ENCODE peak calls at places on chromosomes 6 and 20, in four cellular contexts. One of them, this sample, is unnamed.

GRCh38 chr6:69232506-69233194 is 564.2 kb downstream of the LMBRD1 start:
- DNase-seq in GM12878: no peak
- DNase-seq in K562: peak
- DNase-seq in HepG2: peak
- DNase-seq in this sample: peak

GRCh38 chr20:5065489-5066383 is 54.0 kb downstream of the PCNA start:
- DNase-seq in GM12878: no peak
- DNase-seq in K562: no peak
- DNase-seq in HepG2: peak
- DNase-seq in this sample: peak

GRCh38 chr6:34696189-34696738 is 303 bp downstream of the ILRUN start:
- DNase-seq in GM12878: no peak
- DNase-seq in K562: no peak
- DNase-seq in HepG2: no peak
- DNase-seq in this sample: peak

GRCh38 chr20:21109144-21109543 is 3.0 kb upstream of the LINC00237 start:
- DNase-seq in GM12878: no peak
- DNase-seq in K562: no peak
- DNase-seq in HepG2: peak
- DNase-seq in this sample: no peak

GRCh38 chr6:35496036-35496850 is 636 bp downstream of the TEAD3 start:
- DNase-seq in GM12878: no peak
- DNase-seq in K562: peak
- DNase-seq in HepG2: peak
- DNase-seq in this sample: no peak

GRCh38 chr6:45631396-45631795 is 253.7 kb upstream of the SUPT3H start:
- DNase-seq in GM12878: no peak
- DNase-seq in K562: no peak
- DNase-seq in HepG2: no peak
- DNase-seq in this sample: no peak

GRCh38 chr20:5531318-5532081 is 214.7 kb upstream of the PROKR2 start:
- DNase-seq in GM12878: no peak
- DNase-seq in K562: no peak
- DNase-seq in HepG2: no peak
- DNase-seq in this sample: no peak

GRCh38 chr6:143222310-143222709 is 161.6 kb downstream of the AIG1 start:
- DNase-seq in GM12878: no peak
- DNase-seq in K562: no peak
- DNase-seq in HepG2: no peak
- DNase-seq in this sample: no peak

GRCh38 chr20:44619294-44619693 is 32.2 kb downstream of the ADA start:
- DNase-seq in GM12878: no peak
- DNase-seq in K562: no peak
- DNase-seq in HepG2: no peak
- DNase-seq in this sample: no peak

GRCh38 chr6:28747631-28748157 is 176.1 kb downstream of the TRIM27 start:
- DNase-seq in GM12878: no peak
- DNase-seq in K562: peak
- DNase-seq in HepG2: peak
- DNase-seq in this sample: peak

GRCh38 chr20:3485913-3486312 is 15.1 kb downstream of the ATRN start:
- DNase-seq in GM12878: no peak
- DNase-seq in K562: no peak
- DNase-seq in HepG2: no peak
- DNase-seq in this sample: no peak

GRCh38 chr6:98487612-98488011 is 346.8 kb upstream of the POU3F2 start:
- DNase-seq in GM12878: no peak
- DNase-seq in K562: no peak
- DNase-seq in HepG2: no peak
- DNase-seq in this sample: no peak

GRCh38 chr6:67630146-67630545 is 1004.9 kb upstream of the ADGRB3 start:
- DNase-seq in GM12878: no peak
- DNase-seq in K562: no peak
- DNase-seq in HepG2: no peak
- DNase-seq in this sample: peak

GRCh38 chr6:47195251-47195650 is 114.5 kb downstream of the TNFRSF21 start:
- DNase-seq in GM12878: no peak
- DNase-seq in K562: no peak
- DNase-seq in HepG2: no peak
- DNase-seq in this sample: peak

GRCh38 chr20:13008761-13009681 is at the start of gene SPTLC3:
- DNase-seq in GM12878: no peak
- DNase-seq in K562: no peak
- DNase-seq in HepG2: peak
- DNase-seq in this sample: peak

GRCh38 chr6:45703041-45703739 is 312.5 kb downstream of the CLIC5 start:
- DNase-seq in GM12878: no peak
- DNase-seq in K562: no peak
- DNase-seq in HepG2: no peak
- DNase-seq in this sample: no peak

GRCh38 chr6:84728602-84729001 is 35.8 kb downstream of the TBX18 start:
- DNase-seq in GM12878: no peak
- DNase-seq in K562: peak
- DNase-seq in HepG2: peak
- DNase-seq in this sample: peak

GRCh38 chr20:50413088-50413500 is 97.1 kb upstream of the PTPN1 start:
- DNase-seq in GM12878: no peak
- DNase-seq in K562: no peak
- DNase-seq in HepG2: peak
- DNase-seq in this sample: no peak

GRCh38 chr20:62305149-62305764 is 2.5 kb downstream of the ADRM1 start:
- DNase-seq in GM12878: no peak
- DNase-seq in K562: peak
- DNase-seq in HepG2: peak
- DNase-seq in this sample: no peak

GRCh38 chr6:3755637-3756515 is 4.4 kb upstream of the PXDC1 start:
- DNase-seq in GM12878: no peak
- DNase-seq in K562: no peak
- DNase-seq in HepG2: no peak
- DNase-seq in this sample: no peak

GRCh38 chr6:116969211-116969863 is 92.3 kb downstream of the RFX6 start:
- DNase-seq in GM12878: no peak
- DNase-seq in K562: peak
- DNase-seq in HepG2: peak
- DNase-seq in this sample: peak

GRCh38 chr6:146543211-146543939 is at the start of gene RAB32:
- DNase-seq in GM12878: no peak
- DNase-seq in K562: peak
- DNase-seq in HepG2: peak
- DNase-seq in this sample: peak

GRCh38 chr20:38286586-38287502 is 17.1 kb upstream of the BPI start:
- DNase-seq in GM12878: no peak
- DNase-seq in K562: no peak
- DNase-seq in HepG2: peak
- DNase-seq in this sample: no peak

GRCh38 chr20:38278150-38278549 is 17.6 kb upstream of the KIAA1755 start:
- DNase-seq in GM12878: no peak
- DNase-seq in K562: no peak
- DNase-seq in HepG2: no peak
- DNase-seq in this sample: no peak

GRCh38 chr20:38284893-38285444 is 19.0 kb upstream of the BPI start:
- DNase-seq in GM12878: no peak
- DNase-seq in K562: no peak
- DNase-seq in HepG2: no peak
- DNase-seq in this sample: no peak

GRCh38 chr20:38278763-38279162 is 18.2 kb upstream of the KIAA1755 start:
- DNase-seq in GM12878: no peak
- DNase-seq in K562: no peak
- DNase-seq in HepG2: no peak
- DNase-seq in this sample: no peak

GRCh38 chr20:38283236-38283635 is 20.7 kb upstream of the BPI start:
- DNase-seq in GM12878: no peak
- DNase-seq in K562: no peak
- DNase-seq in HepG2: no peak
- DNase-seq in this sample: no peak
- TF ChIP-seq EZH2 in GM12878: no peak
- TF ChIP-seq EZH2 in K562: no peak
- TF ChIP-seq EZH2 in HepG2: no peak
- TF ChIP-seq EZH2 in this sample: no peak

GRCh38 chr6:124742971-124743370 is 219.3 kb upstream of the RNF217 start:
- DNase-seq in GM12878: no peak
- DNase-seq in K562: no peak
- DNase-seq in HepG2: no peak
- DNase-seq in this sample: no peak

GRCh38 chr6:124747336-124747735 is 214.9 kb upstream of the RNF217 start:
- DNase-seq in GM12878: no peak
- DNase-seq in K562: no peak
- DNase-seq in HepG2: no peak
- DNase-seq in this sample: no peak

GRCh38 chr6:124738496-124738895 is 223.7 kb upstream of the RNF217 start:
- DNase-seq in GM12878: no peak
- DNase-seq in K562: no peak
- DNase-seq in HepG2: no peak
- DNase-seq in this sample: no peak

GRCh38 chr6:124741341-124741740 is 220.9 kb upstream of the RNF217 start:
- DNase-seq in GM12878: no peak
- DNase-seq in K562: no peak
- DNase-seq in HepG2: no peak
- DNase-seq in this sample: no peak

GRCh38 chr6:124743420-124743819 is 218.8 kb upstream of the RNF217 start:
- DNase-seq in GM12878: no peak
- DNase-seq in K562: no peak
- DNase-seq in HepG2: no peak
- DNase-seq in this sample: no peak
- TF ChIP-seq MYC in GM12878: no peak
- TF ChIP-seq MYC in K562: no peak
- TF ChIP-seq MYC in HepG2: no peak
- TF ChIP-seq MYC in this sample: no peak

DNA sequence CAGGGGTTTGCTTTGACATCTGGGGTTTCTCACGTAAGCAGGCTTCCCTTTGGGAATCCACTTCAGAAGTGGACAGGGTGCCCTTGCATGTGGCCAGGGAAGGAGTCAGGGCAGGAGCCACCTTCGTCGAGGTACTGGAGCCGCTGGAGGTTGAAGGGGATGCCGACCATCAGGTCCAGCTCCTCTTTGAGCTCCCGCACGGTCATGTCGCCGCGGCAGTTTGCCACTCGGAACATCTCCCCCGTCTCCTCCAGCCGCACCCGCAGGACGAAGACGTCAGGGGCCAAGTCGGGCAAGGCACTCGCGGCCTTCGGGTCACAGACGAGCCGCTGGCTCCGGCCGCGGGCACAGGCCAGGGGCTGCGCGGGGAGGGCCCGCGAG is 360 bp downstream of the ANKRD60 start:
- DNase-seq in GM12878: no peak
- DNase-seq in K562: no peak
- DNase-seq in HepG2: no peak
- DNase-seq in this sample: no peak
- TF ChIP-seq EZH2 in GM12878: no peak
- TF ChIP-seq EZH2 in K562: no peak
- TF ChIP-seq EZH2 in HepG2: no peak
- TF ChIP-seq EZH2 in this sample: peak

DNA sequence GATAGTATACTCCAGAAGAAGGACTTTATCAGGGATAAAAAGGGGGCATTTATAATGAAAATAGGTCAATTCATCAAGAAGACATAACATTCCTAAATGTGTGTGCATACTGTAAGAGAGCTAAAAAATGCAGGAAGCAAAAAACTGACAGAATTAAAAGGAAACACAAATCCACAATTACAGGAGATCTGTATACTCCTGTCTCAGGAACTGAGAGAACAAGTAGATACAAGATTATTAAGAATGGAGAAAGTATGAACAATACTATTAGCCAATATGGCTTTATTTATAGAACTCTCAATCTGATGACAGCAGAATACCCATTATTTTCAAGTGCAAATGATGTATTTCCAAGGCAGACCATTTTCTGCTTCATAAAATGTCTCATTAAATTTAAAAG is 167.7 kb upstream of the BMP5 start:
- DNase-seq in GM12878: no peak
- DNase-seq in K562: no peak
- DNase-seq in HepG2: no peak
- DNase-seq in this sample: peak
- TF ChIP-seq MYC in GM12878: no peak
- TF ChIP-seq MYC in K562: no peak
- TF ChIP-seq MYC in HepG2: no peak
- TF ChIP-seq MYC in this sample: no peak

GRCh38 chr20:57267158-57267821 is 849 bp upstream of the BMP7 start:
- DNase-seq in GM12878: no peak
- DNase-seq in K562: no peak
- DNase-seq in HepG2: no peak
- DNase-seq in this sample: no peak
- TF ChIP-seq EZH2 in GM12878: no peak
- TF ChIP-seq EZH2 in K562: no peak
- TF ChIP-seq EZH2 in HepG2: no peak
- TF ChIP-seq EZH2 in this sample: no peak

GRCh38 chr6:1335367-1336037 is 23.6 kb downstream of the FOXQ1 start:
- DNase-seq in GM12878: no peak
- DNase-seq in K562: no peak
- DNase-seq in HepG2: peak
- DNase-seq in this sample: no peak
- TF ChIP-seq MYC in GM12878: no peak
- TF ChIP-seq MYC in K562: no peak
- TF ChIP-seq MYC in HepG2: peak
- TF ChIP-seq MYC in this sample: no peak

GRCh38 chr6:50819527-50819905 is 845 bp downstream of the TFAP2B start:
- DNase-seq in GM12878: no peak
- DNase-seq in K562: no peak
- DNase-seq in HepG2: no peak
- DNase-seq in this sample: no peak

GRCh38 chr6:50816947-50817637 is 1.6 kb upstream of the TFAP2B start:
- DNase-seq in GM12878: no peak
- DNase-seq in K562: no peak
- DNase-seq in HepG2: no peak
- DNase-seq in this sample: no peak

GRCh38 chr6:50817638-50817950 is 1.1 kb upstream of the TFAP2B start:
- DNase-seq in GM12878: no peak
- DNase-seq in K562: no peak
- DNase-seq in HepG2: no peak
- DNase-seq in this sample: no peak

GRCh38 chr6:50819906-50820589 is 1.4 kb downstream of the TFAP2B start:
- DNase-seq in GM12878: no peak
- DNase-seq in K562: no peak
- DNase-seq in HepG2: no peak
- DNase-seq in this sample: no peak

GRCh38 chr6:50818673-50819072 is at the start of gene TFAP2B:
- DNase-seq in GM12878: no peak
- DNase-seq in K562: no peak
- DNase-seq in HepG2: no peak
- DNase-seq in this sample: no peak
- TF ChIP-seq EZH2 in GM12878: no peak
- TF ChIP-seq EZH2 in K562: no peak
- TF ChIP-seq EZH2 in HepG2: no peak
- TF ChIP-seq EZH2 in this sample: no peak

DNA sequence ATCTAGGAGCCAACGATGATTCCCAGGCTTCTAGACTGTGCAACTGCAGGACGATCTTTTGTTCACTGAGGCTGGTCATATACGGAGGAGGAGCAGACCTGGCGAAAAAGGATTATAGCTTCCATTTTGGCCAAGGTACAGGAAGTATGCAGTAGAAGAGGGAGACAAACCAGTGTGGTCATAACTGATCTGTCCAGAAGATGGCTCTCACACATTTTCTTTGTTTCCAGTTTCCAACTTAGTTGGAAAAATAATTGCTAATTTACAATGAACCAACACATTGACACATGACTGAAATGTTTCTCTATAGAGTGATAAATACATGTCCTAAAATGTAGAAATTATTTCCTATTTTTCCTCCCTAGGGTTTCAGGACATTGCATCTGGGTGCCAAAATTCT is 364.1 kb upstream of the BTBD3 start:
- DNase-seq in GM12878: no peak
- DNase-seq in K562: no peak
- DNase-seq in HepG2: peak
- DNase-seq in this sample: peak
- TF ChIP-seq MYC in GM12878: no peak
- TF ChIP-seq MYC in K562: no peak
- TF ChIP-seq MYC in HepG2: no peak
- TF ChIP-seq MYC in this sample: no peak